ENCODE peak calls at places on chromosomes 3 and 15, in six cellular contexts. A is thyroid gland, O is small intestine, M is IMR-90, S is mammary epithelial cell, C is adrenal gland. E is an unnamed sample.

GRCh38 chr3:23785097-23785645 is 20.6 kb upstream of the UBE2E1 start:
- DNase-seq in A (no peak), O (no peak), M (no peak), S (no peak), C (no peak), E (no peak)

GRCh38 chr15:78907577-78907976 is 34.9 kb downstream of the MORF4L1 start:
- DNase-seq in A (no peak), O (no peak), M (no peak), S (no peak), C (no peak), E (no peak)

GRCh38 chr3:151301787-151302186 is 14.8 kb downstream of the GPR87 start:
- DNase-seq in A (no peak), O (no peak), M (peak), S (peak), C (no peak), E (no peak)

GRCh38 chr15:73691398-73691797 is 7.2 kb downstream of the CD276 start:
- DNase-seq in A (peak), O (peak), M (peak), S (peak), C (peak), E (peak)

GRCh38 chr3:35028157-35028556 is 611.2 kb upstream of the ARPP21 start:
- DNase-seq in A (no peak), O (no peak), M (no peak), S (no peak), C (no peak), E (no peak)

GRCh38 chr3:4595709-4596108 is 102.6 kb downstream of the ITPR1 start:
- DNase-seq in A (peak), O (no peak), M (no peak), S (no peak), C (no peak), E (no peak)

GRCh38 chr3:74001481-74001880 is 376.7 kb upstream of the PDZRN3 start:
- DNase-seq in A (no peak), O (no peak), M (no peak), S (no peak), C (no peak), E (no peak)

GRCh38 chr15:29050870-29051269 is 165.1 kb downstream of the APBA2 start:
- DNase-seq in A (no peak), O (no peak), M (peak), S (no peak), C (no peak), E (peak)

GRCh38 chr15:70142322-70143191 is 44.8 kb upstream of the TLE3 start:
- DNase-seq in A (peak), O (no peak), M (peak), S (no peak), C (peak), E (peak)

GRCh38 chr3:188554404-188554803 is 400.4 kb downstream of the LPP start:
- DNase-seq in A (no peak), O (no peak), M (peak), S (peak), C (peak), E (peak)

GRCh38 chr15:60555291-60555690 is 76.3 kb upstream of the ICE2 start:
- DNase-seq in A (no peak), O (no peak), M (no peak), S (no peak), C (no peak), E (no peak)

GRCh38 chr3:15050405-15051092 is 14.6 kb downstream of the MRPS25 start:
- DNase-seq in A (no peak), O (no peak), M (no peak), S (no peak), C (no peak), E (no peak)

GRCh38 chr3:175070946-175071345 is 211.8 kb downstream of the NAALADL2 start:
- DNase-seq in A (no peak), O (no peak), M (no peak), S (no peak), C (no peak), E (no peak)

GRCh38 chr15:92029767-92030166 is 176.3 kb downstream of the SLCO3A1 start:
- DNase-seq in A (no peak), O (peak), M (no peak), S (no peak), C (no peak), E (no peak)

GRCh38 chr3:111315911-111316310 is 226.1 kb upstream of the CD96 start:
- DNase-seq in A (no peak), O (no peak), M (peak), S (peak), C (no peak), E (peak)

GRCh38 chr3:52220380-52221026 is 4.9 kb downstream of the TLR9 start:
- DNase-seq in A (peak), O (peak), M (peak), S (peak), C (peak), E (peak)

GRCh38 chr3:10248984-10249748 is 907 bp downstream of the TATDN2 start:
- DNase-seq in A (peak), O (peak), M (peak), S (peak), C (peak), E (peak)

GRCh38 chr3:50365842-50366220 is 6.5 kb upstream of the TMEM115 start:
- DNase-seq in A (no peak), O (no peak), M (no peak), S (no peak), C (no peak), E (no peak)
- H3K4me3 ChIP-seq in A (peak), O (no peak), M (no peak), S (peak), C (no peak), E (no peak)

GRCh38 chr3:155080692-155081091 is 573 bp downstream of the MME start:
- DNase-seq in A (no peak), O (peak), M (no peak), S (no peak), C (no peak), E (no peak)
- H3K27ac ChIP-seq in A (no peak), O (peak), M (no peak), S (no peak), C (no peak), E (no peak)

DNA sequence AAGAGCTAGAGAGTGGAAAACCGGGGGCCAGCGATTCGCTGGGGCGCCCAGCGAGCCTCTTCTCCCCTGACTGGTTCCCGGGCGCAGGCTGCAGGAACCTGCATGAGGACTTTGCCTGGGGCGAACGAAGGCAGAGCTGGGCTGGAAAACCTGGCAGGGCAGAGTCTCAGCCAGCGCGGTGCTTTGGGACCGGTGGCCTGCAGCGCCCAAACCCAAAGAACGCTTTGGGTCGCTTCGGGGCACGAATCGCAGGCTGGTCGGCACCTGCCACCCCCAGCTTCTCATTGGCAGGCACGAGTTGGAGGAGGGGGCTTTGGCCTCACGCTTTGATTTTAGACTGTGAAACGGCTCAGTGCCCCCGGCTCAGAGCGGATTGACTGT is 3.0 kb downstream of the ONECUT1 start:
- DNase-seq in A (no peak), O (no peak), M (no peak), S (no peak), C (no peak), E (no peak)
- H3K4me3 ChIP-seq in A (no peak), O (no peak), M (no peak), S (no peak), C (no peak), E (no peak)

DNA sequence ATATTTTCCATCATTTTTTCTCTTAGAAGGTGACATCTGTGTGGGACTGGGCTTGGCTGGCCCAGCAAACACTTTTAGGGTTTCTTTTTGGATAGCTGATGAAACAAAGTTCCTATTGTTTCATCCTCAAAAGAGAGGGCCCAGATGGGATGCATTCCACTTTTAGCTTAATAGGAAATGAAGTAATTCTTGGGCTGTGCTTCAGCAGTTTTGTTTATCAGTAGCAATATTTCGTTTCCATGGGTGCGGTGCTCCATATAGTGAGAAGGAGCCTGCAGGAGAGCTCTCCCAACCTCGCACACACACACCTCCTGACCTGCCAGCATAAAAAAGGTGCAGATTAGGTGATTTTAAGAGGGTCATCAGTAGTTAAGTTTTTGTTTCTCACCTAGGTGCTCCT is 147.5 kb downstream of the AKAP13 start:
- DNase-seq in A (no peak), O (no peak), M (peak), S (peak), C (no peak), E (peak)
- H3K27ac ChIP-seq in A (peak), O (no peak), M (peak), S (peak), C (no peak), E (peak)

GRCh38 chr3:150035400-150035799 is 64.7 kb upstream of the PFN2 start:
- DNase-seq in A (no peak), O (no peak), M (no peak), S (no peak), C (no peak), E (no peak)
- H3K4me3 ChIP-seq in A (no peak), O (no peak), M (no peak), S (no peak), C (no peak), E (no peak)

GRCh38 chr15:95972812-95973211 is 357.7 kb upstream of the NR2F2 start:
- DNase-seq in A (no peak), O (no peak), M (no peak), S (no peak), C (no peak), E (no peak)

GRCh38 chr15:95970326-95970725 is 360.2 kb upstream of the NR2F2 start:
- DNase-seq in A (no peak), O (no peak), M (no peak), S (no peak), C (no peak), E (no peak)

GRCh38 chr15:95972136-95972553 is 358.4 kb upstream of the NR2F2 start:
- DNase-seq in A (no peak), O (no peak), M (peak), S (peak), C (peak), E (peak)

GRCh38 chr15:95975212-95975611 is 355.3 kb upstream of the NR2F2 start:
- DNase-seq in A (no peak), O (no peak), M (no peak), S (peak), C (no peak), E (no peak)

GRCh38 chr15:95973566-95974256 is 356.8 kb upstream of the NR2F2 start:
- DNase-seq in A (no peak), O (no peak), M (no peak), S (no peak), C (no peak), E (no peak)
- H3K27ac ChIP-seq in A (no peak), O (no peak), M (no peak), S (no peak), C (no peak), E (no peak)

GRCh38 chr3:172511783-172512357 is 11.4 kb downstream of the TNFSF10 start:
- DNase-seq in A (no peak), O (no peak), M (no peak), S (no peak), C (no peak), E (no peak)
- H3K4me3 ChIP-seq in A (no peak), O (no peak), M (no peak), S (no peak), C (no peak), E (no peak)